ENCODE peak calls at places on chromosomes 3 and 15, in seven cellular contexts. B is GM23338, V is iPS DF 6.9, H is GM23248, N is brain microvascular endothelial cell, D is stomach, K is pancreas. F is an unnamed sample.

GRCh38 chr15:49435201-49435600 is 12.2 kb downstream of the FGF7 start:
- DNase-seq in B (no peak), V (no peak), H (no peak), N (peak; percentile 43), D (no peak), K (no peak), F (no peak)

GRCh38 chr3:113697192-113698090 is 999 bp upstream of the USF3 start:
- DNase-seq in B (peak; percentile 66), V (no peak), H (peak; percentile 52), N (no peak), D (no peak), K (no peak), F (no peak)

GRCh38 chr3:139434764-139435291 is 41.5 kb downstream of the RBP2 start:
- DNase-seq in B (peak; percentile 35), V (no peak), H (peak; percentile 70), N (peak; percentile 20), D (no peak), K (no peak), F (no peak)

GRCh38 chr15:77823736-77824135 is 191.0 kb upstream of the LINGO1 start:
- DNase-seq in B (no peak), V (no peak), H (no peak), N (no peak), D (no peak), K (no peak), F (no peak)

GRCh38 chr15:64050281-64051092 is 4.2 kb upstream of the DAPK2 start:
- DNase-seq in B (no peak), V (no peak), H (no peak), N (no peak), D (no peak), K (peak; percentile 48), F (no peak)

GRCh38 chr3:122773856-122774535 is 19.6 kb downstream of the HSPBAP1 start:
- DNase-seq in B (no peak), V (no peak), H (no peak), N (no peak), D (no peak), K (no peak), F (no peak)

GRCh38 chr3:56413911-56414310 is 54.4 kb downstream of the ERC2 start:
- DNase-seq in B (peak; percentile 21), V (no peak), H (no peak), N (no peak), D (no peak), K (no peak), F (no peak)

GRCh38 chr15:43253431-43254403 is 13.0 kb downstream of the TGM5 start:
- DNase-seq in B (no peak), V (no peak), H (peak; percentile 39), N (peak; percentile 36), D (peak; percentile 56), K (peak; percentile 70), F (peak; percentile 45)

GRCh38 chr3:18442743-18443669 is 17.9 kb upstream of the SATB1 start:
- DNase-seq in B (peak; percentile 20), V (no peak), H (no peak), N (no peak), D (no peak), K (no peak), F (no peak)

DNA sequence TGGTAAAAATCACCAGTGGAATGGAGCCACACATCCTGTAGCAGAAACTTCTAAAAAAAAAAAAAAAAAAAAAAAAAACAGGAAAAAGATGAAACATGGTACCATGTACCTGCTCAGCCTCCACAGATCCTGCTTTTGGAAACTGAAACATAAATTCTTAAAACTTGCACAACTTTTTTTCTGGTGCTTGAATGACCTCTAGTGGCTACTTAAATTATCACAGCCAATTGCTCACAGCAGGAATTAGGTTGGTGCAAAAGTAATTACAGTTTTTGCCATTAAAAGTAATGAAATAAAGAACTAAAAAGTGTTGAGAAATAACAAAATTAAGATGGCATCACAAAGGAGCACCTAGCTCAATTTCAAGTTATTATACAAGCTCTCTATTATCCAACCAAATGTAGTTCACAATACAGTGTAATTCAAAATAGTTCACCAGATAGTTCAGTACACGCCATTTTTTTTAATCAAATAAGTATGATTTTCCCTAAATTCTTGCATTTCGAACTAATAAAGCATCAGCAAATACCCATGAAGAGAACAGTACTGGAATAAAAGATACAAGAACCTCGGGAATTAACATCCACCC is 80.6 kb downstream of the ULK4 start:
- DNase-seq in B (peak; percentile 49), V (no peak), H (peak; percentile 63), N (peak; percentile 16), D (no peak), K (no peak), F (peak; percentile 28)
- H3K36me3 ChIP-seq in B (no peaks in the 10 kb centered on the region), V (no peaks in the 10 kb centered on the region), H (no peaks in the 10 kb centered on the region), N (no peaks in the 10 kb centered on the region), D (no peaks in the 10 kb centered on the region), K (no peaks in the 10 kb centered on the region), F (no peaks in the 10 kb centered on the region)

GRCh38 chr3:175146258-175146657 is 287.1 kb downstream of the NAALADL2 start:
- DNase-seq in B (no peak), V (no peak), H (peak; percentile 56), N (peak; percentile 27), D (no peak), K (no peak), F (peak; percentile 3)
- H3K27ac ChIP-seq in B (no peak overlapping the region), V (no peak overlapping the region), H (no peak overlapping the region), N (no peak overlapping the region), D (no peak overlapping the region), K (no peak overlapping the region), F (no peak overlapping the region)

DNA sequence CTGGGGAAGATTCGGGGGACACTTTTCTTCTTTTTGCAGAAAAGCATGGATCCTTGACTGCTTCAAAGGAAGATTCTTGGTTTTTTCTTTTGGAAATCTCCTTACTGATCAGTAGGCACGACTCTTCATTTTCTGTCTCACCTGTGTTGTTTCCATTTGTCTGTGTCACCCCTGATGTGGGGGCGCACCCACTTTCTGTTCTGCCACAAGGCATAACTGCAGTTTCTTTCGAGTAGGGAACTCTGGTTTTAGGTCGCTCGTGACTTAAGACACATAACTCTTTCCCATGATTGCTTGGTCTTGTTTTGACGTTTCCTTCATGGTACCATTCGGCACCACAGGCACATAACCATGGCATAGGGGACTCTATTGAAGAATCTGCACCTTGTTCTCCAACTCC is 31.3 kb downstream of the RNF168 start:
- DNase-seq in B (no peak), V (no peak), H (no peak), N (no peak), D (no peak), K (no peak), F (no peak)
- H3K36me3 ChIP-seq in B (peaks cover 41% of the 10 kb centered on the region), V (peaks cover 14% of the 10 kb centered on the region), H (peaks cover 41% of the 10 kb centered on the region), N (peaks cover 28% of the 10 kb centered on the region), D (peaks cover 82% of the 10 kb centered on the region), K (peaks cover 20% of the 10 kb centered on the region), F (peaks cover 42% of the 10 kb centered on the region)

GRCh38 chr3:194522579-194523046 is 35.8 kb upstream of the ATP13A3 start:
- DNase-seq in B (no peak), V (no peak), H (peak; percentile 73), N (peak; percentile 33), D (no peak), K (no peak), F (peak; percentile 39)
- H3K27ac ChIP-seq in B (no peak overlapping the region), V (no peak overlapping the region), H (peak overlapping the region; percentile 59), N (peak overlapping the region; percentile 40), D (no peak overlapping the region), K (no peak overlapping the region), F (peak overlapping the region; percentile 67)

F was measured in A673.